ENCODE peak calls at places on chromosomes 3 and 15, in four cellular contexts. One of them, this sample, is unnamed.
A peak's percentile ranks its signal among the peaks of the same experiment; 100 is the strongest.

GRCh38 chr3:140956058-140956835 is 14.6 kb downstream of the SLC25A36 start:
- DNase-seq in heart right ventricle: no peak
- DNase-seq in dorsolateral prefrontal cortex: no peak
- DNase-seq in astrocyte of the spinal cord: no peak
- DNase-seq in this sample: no peak

GRCh38 chr15:37981781-37982180 is 47.3 kb downstream of the TMCO5A start:
- DNase-seq in heart right ventricle: no peak
- DNase-seq in dorsolateral prefrontal cortex: no peak
- DNase-seq in astrocyte of the spinal cord: peak; percentile 53
- DNase-seq in this sample: peak; percentile 26

GRCh38 chr3:197019535-197019934 is 10.1 kb downstream of the MELTF start:
- DNase-seq in heart right ventricle: no peak
- DNase-seq in dorsolateral prefrontal cortex: peak; percentile 18
- DNase-seq in astrocyte of the spinal cord: no peak
- DNase-seq in this sample: no peak

GRCh38 chr3:32571192-32571485 is 481 bp upstream of the DYNC1LI1 start:
- DNase-seq in dorsolateral prefrontal cortex: no peak
- DNase-seq in astrocyte of the spinal cord: no peak
- DNase-seq in heart right ventricle: no peak
- DNase-seq in this sample: no peak

GRCh38 chr3:13427662-13428603 is 7.8 kb upstream of the NUP210 start:
- DNase-seq in dorsolateral prefrontal cortex: no peak
- DNase-seq in heart right ventricle: no peak
- DNase-seq in astrocyte of the spinal cord: no peak
- DNase-seq in this sample: no peak

GRCh38 chr3:65660000-65660598 is 378.6 kb downstream of the MAGI1 start:
- DNase-seq in dorsolateral prefrontal cortex: no peak
- DNase-seq in heart right ventricle: no peak
- DNase-seq in astrocyte of the spinal cord: no peak
- DNase-seq in this sample: no peak

GRCh38 chr3:138328341-138328740 is 1.3 kb downstream of the NME9 start:
- DNase-seq in heart right ventricle: no peak
- DNase-seq in astrocyte of the spinal cord: no peak
- DNase-seq in dorsolateral prefrontal cortex: no peak
- DNase-seq in this sample: no peak

GRCh38 chr3:59839810-59840515 is 790.1 kb upstream of the CFAP20DC start:
- DNase-seq in dorsolateral prefrontal cortex: no peak
- DNase-seq in astrocyte of the spinal cord: no peak
- DNase-seq in heart right ventricle: no peak
- DNase-seq in this sample: no peak

GRCh38 chr3:13623101-13623654 is 74.3 kb downstream of the FBLN2 start:
- DNase-seq in heart right ventricle: no peak
- DNase-seq in astrocyte of the spinal cord: peak; percentile 19
- DNase-seq in dorsolateral prefrontal cortex: no peak
- DNase-seq in this sample: no peak

GRCh38 chr3:13879946-13880810 is at the start of gene WNT7A:
- DNase-seq in astrocyte of the spinal cord: no peak
- DNase-seq in heart right ventricle: no peak
- DNase-seq in dorsolateral prefrontal cortex: peak; percentile 60
- DNase-seq in this sample: no peak

GRCh38 chr3:14793126-14793857 is 25.5 kb upstream of the FGD5 start:
- DNase-seq in astrocyte of the spinal cord: no peak
- DNase-seq in dorsolateral prefrontal cortex: peak; percentile 15
- DNase-seq in heart right ventricle: peak; percentile 70
- DNase-seq in this sample: no peak

GRCh38 chr15:36988947-36989346 is 111.4 kb downstream of the MEIS2 start:
- DNase-seq in heart right ventricle: no peak
- DNase-seq in dorsolateral prefrontal cortex: no peak
- DNase-seq in astrocyte of the spinal cord: no peak
- DNase-seq in this sample: no peak

GRCh38 chr3:190131329-190131728 is 10.6 kb upstream of the P3H2 start:
- DNase-seq in heart right ventricle: no peak
- DNase-seq in astrocyte of the spinal cord: peak; percentile 75
- DNase-seq in dorsolateral prefrontal cortex: no peak
- DNase-seq in this sample: peak; percentile 33

GRCh38 chr3:8888296-8888915 is 74.9 kb downstream of the RAD18 start:
- DNase-seq in dorsolateral prefrontal cortex: no peak
- DNase-seq in heart right ventricle: no peak
- DNase-seq in astrocyte of the spinal cord: peak; percentile 82
- DNase-seq in this sample: no peak

GRCh38 chr15:62783303-62783957 is 259.1 kb upstream of the TPM1 start:
- DNase-seq in astrocyte of the spinal cord: peak; percentile 89
- DNase-seq in dorsolateral prefrontal cortex: no peak
- DNase-seq in heart right ventricle: no peak
- DNase-seq in this sample: peak; percentile 59

GRCh38 chr15:75620043-75620775 is 5.3 kb downstream of the SNUPN start:
- DNase-seq in dorsolateral prefrontal cortex: no peak
- DNase-seq in astrocyte of the spinal cord: peak; percentile 73
- DNase-seq in heart right ventricle: peak; percentile 50
- DNase-seq in this sample: no peak

GRCh38 chr15:41806291-41807181 is 21.4 kb upstream of the JMJD7 start:
- DNase-seq in astrocyte of the spinal cord: no peak
- DNase-seq in heart right ventricle: peak; percentile 28
- DNase-seq in dorsolateral prefrontal cortex: no peak
- DNase-seq in this sample: no peak

GRCh38 chr3:152976232-152976631 is 141.3 kb downstream of the P2RY1 start:
- DNase-seq in astrocyte of the spinal cord: no peak
- DNase-seq in dorsolateral prefrontal cortex: no peak
- DNase-seq in heart right ventricle: no peak
- DNase-seq in this sample: no peak

GRCh38 chr15:40562691-40563090 is 2.2 kb downstream of the CCDC32 start:
- DNase-seq in dorsolateral prefrontal cortex: no peak
- DNase-seq in astrocyte of the spinal cord: no peak
- DNase-seq in heart right ventricle: no peak
- DNase-seq in this sample: no peak

GRCh38 chr15:40564591-40565332 is at the start of gene CCDC32:
- DNase-seq in heart right ventricle: peak; percentile 98
- DNase-seq in dorsolateral prefrontal cortex: peak; percentile 100
- DNase-seq in astrocyte of the spinal cord: peak; percentile 98
- DNase-seq in this sample: peak; percentile 97

GRCh38 chr15:40569139-40569953 is at the start of gene RPUSD2:
- DNase-seq in heart right ventricle: peak; percentile 95
- DNase-seq in astrocyte of the spinal cord: peak; percentile 91
- DNase-seq in dorsolateral prefrontal cortex: peak; percentile 96
- DNase-seq in this sample: peak; percentile 75

GRCh38 chr15:40565333-40566238 is 744 bp upstream of the CCDC32 start:
- DNase-seq in dorsolateral prefrontal cortex: no peak
- DNase-seq in heart right ventricle: no peak
- DNase-seq in astrocyte of the spinal cord: no peak
- DNase-seq in this sample: no peak

GRCh38 chr15:40567111-40567510 is 2.0 kb upstream of the RPUSD2 start:
- DNase-seq in astrocyte of the spinal cord: no peak
- DNase-seq in dorsolateral prefrontal cortex: no peak
- DNase-seq in heart right ventricle: no peak
- DNase-seq in this sample: no peak
- TF ChIP-seq CTCF in astrocyte of the spinal cord: peak; percentile 13
- TF ChIP-seq CTCF in dorsolateral prefrontal cortex: peak; percentile 49
- TF ChIP-seq CTCF in heart right ventricle: no peak
- TF ChIP-seq CTCF in this sample: peak; percentile 12

DNA sequence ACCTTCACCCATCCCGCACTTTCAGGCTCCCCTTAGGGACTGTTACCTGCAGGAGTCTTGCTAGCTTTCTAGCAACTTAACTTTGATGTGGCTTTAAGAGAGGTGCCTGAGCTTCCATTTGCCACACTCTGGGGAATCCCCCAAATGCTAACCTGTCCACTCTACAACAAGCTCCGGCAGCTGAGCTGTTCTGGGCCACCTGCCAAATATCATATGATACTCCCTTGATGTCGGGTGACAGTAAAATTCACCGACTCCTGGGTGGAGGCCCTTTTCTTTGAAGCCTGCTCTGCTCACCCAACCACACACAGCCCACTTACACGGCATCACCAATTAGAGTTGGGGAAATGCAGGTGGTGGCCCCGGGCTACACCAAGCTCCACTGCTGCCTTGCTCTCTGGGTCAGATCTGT is 38.0 kb upstream of the XCR1 start:
- DNase-seq in dorsolateral prefrontal cortex: no peak
- DNase-seq in astrocyte of the spinal cord: no peak
- DNase-seq in heart right ventricle: peak; percentile 37
- DNase-seq in this sample: no peak
- H3K4me3 ChIP-seq in dorsolateral prefrontal cortex: no peak overlapping the region
- H3K4me3 ChIP-seq in astrocyte of the spinal cord: no peak overlapping the region
- H3K4me3 ChIP-seq in heart right ventricle: no peak overlapping the region
- H3K4me3 ChIP-seq in this sample: no peak overlapping the region

GRCh38 chr15:51160484-51160883 is 65.8 kb upstream of the TNFAIP8L3 start:
- DNase-seq in dorsolateral prefrontal cortex: peak; percentile 85
- DNase-seq in heart right ventricle: no peak
- DNase-seq in astrocyte of the spinal cord: no peak
- DNase-seq in this sample: no peak

GRCh38 chr15:51168700-51169099 is 74.0 kb upstream of the TNFAIP8L3 start:
- DNase-seq in heart right ventricle: no peak
- DNase-seq in astrocyte of the spinal cord: no peak
- DNase-seq in dorsolateral prefrontal cortex: no peak
- DNase-seq in this sample: no peak

GRCh38 chr15:51162865-51163762 is 68.4 kb upstream of the TNFAIP8L3 start:
- DNase-seq in heart right ventricle: peak; percentile 74
- DNase-seq in astrocyte of the spinal cord: peak; percentile 83
- DNase-seq in dorsolateral prefrontal cortex: peak; percentile 81
- DNase-seq in this sample: peak; percentile 40

GRCh38 chr15:51161491-51162260 is 67.0 kb upstream of the TNFAIP8L3 start:
- DNase-seq in dorsolateral prefrontal cortex: no peak
- DNase-seq in astrocyte of the spinal cord: peak; percentile 22
- DNase-seq in heart right ventricle: no peak
- DNase-seq in this sample: no peak

DNA sequence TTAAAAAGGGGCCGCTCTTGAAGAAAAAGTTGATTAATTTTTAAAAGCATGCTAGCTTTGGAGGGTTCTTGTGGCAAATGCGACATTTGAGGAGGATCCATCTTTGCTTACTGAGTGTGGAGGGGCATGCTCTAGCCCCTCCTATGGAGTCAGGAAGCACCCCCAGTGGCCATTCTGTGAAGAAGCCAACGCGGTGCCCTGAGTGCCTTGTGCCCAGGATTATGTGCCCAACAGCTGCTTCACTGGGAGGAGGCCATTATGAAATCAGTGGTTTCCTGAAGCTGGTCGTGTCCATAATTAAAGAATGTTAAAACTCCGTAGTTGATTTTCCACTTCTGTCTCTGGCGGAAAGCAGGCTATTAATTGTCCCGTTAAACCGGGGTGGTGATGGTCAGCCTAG is 69.1 kb upstream of the TNFAIP8L3 start:
- DNase-seq in astrocyte of the spinal cord: no peak
- DNase-seq in dorsolateral prefrontal cortex: no peak
- DNase-seq in heart right ventricle: no peak
- DNase-seq in this sample: no peak
- TF ChIP-seq CTCF in astrocyte of the spinal cord: no peak
- TF ChIP-seq CTCF in dorsolateral prefrontal cortex: no peak
- TF ChIP-seq CTCF in heart right ventricle: no peak
- TF ChIP-seq CTCF in this sample: no peak

GRCh38 chr3:43353393-43353792 is 67.1 kb downstream of the SNRK start:
- DNase-seq in astrocyte of the spinal cord: no peak
- DNase-seq in dorsolateral prefrontal cortex: no peak
- DNase-seq in heart right ventricle: no peak
- DNase-seq in this sample: no peak
- H3K4me3 ChIP-seq in astrocyte of the spinal cord: no peak overlapping the region
- H3K4me3 ChIP-seq in dorsolateral prefrontal cortex: no peak overlapping the region
- H3K4me3 ChIP-seq in heart right ventricle: no peak overlapping the region
- H3K4me3 ChIP-seq in this sample: no peak overlapping the region

GRCh38 chr15:28873585-28874139 is 12.1 kb upstream of the APBA2 start:
- DNase-seq in dorsolateral prefrontal cortex: no peak
- DNase-seq in astrocyte of the spinal cord: no peak
- DNase-seq in heart right ventricle: no peak
- DNase-seq in this sample: no peak
- TF ChIP-seq CTCF in dorsolateral prefrontal cortex: peak; percentile 18
- TF ChIP-seq CTCF in astrocyte of the spinal cord: no peak
- TF ChIP-seq CTCF in heart right ventricle: no peak
- TF ChIP-seq CTCF in this sample: no peak

GRCh38 chr15:68056097-68056865 is 2.2 kb downstream of the PIAS1 start:
- DNase-seq in dorsolateral prefrontal cortex: no peak
- DNase-seq in astrocyte of the spinal cord: no peak
- DNase-seq in heart right ventricle: no peak
- DNase-seq in this sample: no peak
- H3K4me3 ChIP-seq in dorsolateral prefrontal cortex: peak overlapping the region; percentile 88
- H3K4me3 ChIP-seq in astrocyte of the spinal cord: no peak overlapping the region
- H3K4me3 ChIP-seq in heart right ventricle: peak overlapping the region; percentile 89
- H3K4me3 ChIP-seq in this sample: peak overlapping the region; percentile 86